ENCODE peak calls at places on chromosomes 2 and 18, in four cellular contexts. One of them, this sample, is unnamed.

GRCh38 chr2:86695053-86695691 is 24.9 kb upstream of the RMND5A start:
- DNase-seq in BE2C: no peak
- DNase-seq in aorta: no peak
- DNase-seq in WERI-Rb-1: no peak
- DNase-seq in this sample: no peak

GRCh38 chr2:168375195-168375798 is 80.8 kb upstream of the CERS6 start:
- DNase-seq in aorta: no peak
- DNase-seq in WERI-Rb-1: no peak
- DNase-seq in BE2C: no peak
- DNase-seq in this sample: no peak

GRCh38 chr18:1438458-1438910 is 533.8 kb downstream of the ADCYAP1 start:
- DNase-seq in aorta: no peak
- DNase-seq in BE2C: no peak
- DNase-seq in WERI-Rb-1: no peak
- DNase-seq in this sample: no peak

GRCh38 chr18:56161604-56162003 is 476.8 kb downstream of the TXNL1 start:
- DNase-seq in aorta: no peak
- DNase-seq in WERI-Rb-1: no peak
- DNase-seq in BE2C: no peak
- DNase-seq in this sample: no peak

GRCh38 chr2:1781291-1782080 is 37.2 kb upstream of the PXDN start:
- DNase-seq in WERI-Rb-1: no peak
- DNase-seq in aorta: no peak
- DNase-seq in BE2C: no peak
- DNase-seq in this sample: no peak

GRCh38 chr2:172701250-172701649 is 34.4 kb upstream of the RAPGEF4 start:
- DNase-seq in WERI-Rb-1: no peak
- DNase-seq in BE2C: no peak
- DNase-seq in aorta: no peak
- DNase-seq in this sample: no peak

GRCh38 chr18:31497711-31498449 is at the start of gene DSG2:
- DNase-seq in BE2C: peak; percentile 8
- DNase-seq in WERI-Rb-1: peak; percentile 71
- DNase-seq in aorta: no peak
- DNase-seq in this sample: peak; percentile 94

GRCh38 chr2:21535826-21536225 is 412.1 kb downstream of the TDRD15 start:
- DNase-seq in aorta: no peak
- DNase-seq in WERI-Rb-1: no peak
- DNase-seq in BE2C: no peak
- DNase-seq in this sample: no peak

GRCh38 chr2:209984291-209984690 is 18.1 kb upstream of the RPE start:
- DNase-seq in WERI-Rb-1: no peak
- DNase-seq in aorta: no peak
- DNase-seq in BE2C: no peak
- DNase-seq in this sample: no peak

GRCh38 chr18:48767090-48767670 is 183.6 kb downstream of the SMAD7 start:
- DNase-seq in WERI-Rb-1: no peak
- DNase-seq in BE2C: no peak
- DNase-seq in aorta: no peak
- DNase-seq in this sample: no peak

GRCh38 chr18:55509631-55510372 is 78.2 kb downstream of the TCF4 start:
- DNase-seq in aorta: no peak
- DNase-seq in WERI-Rb-1: no peak
- DNase-seq in BE2C: no peak
- DNase-seq in this sample: no peak

GRCh38 chr2:241994086-241994485 is 124.6 kb downstream of the RTP5 start:
- DNase-seq in aorta: no peak
- DNase-seq in BE2C: no peak
- DNase-seq in WERI-Rb-1: peak; percentile 2
- DNase-seq in this sample: no peak

GRCh38 chr2:11281221-11281620 is 63.2 kb downstream of the ROCK2 start:
- DNase-seq in BE2C: no peak
- DNase-seq in WERI-Rb-1: no peak
- DNase-seq in aorta: no peak
- DNase-seq in this sample: no peak

GRCh38 chr2:65121-65520 is 18.8 kb upstream of the FAM110C start:
- DNase-seq in BE2C: no peak
- DNase-seq in aorta: no peak
- DNase-seq in WERI-Rb-1: no peak
- DNase-seq in this sample: peak; percentile 56

GRCh38 chr2:96687266-96687665 is 44.7 kb downstream of the FER1L5 start:
- DNase-seq in aorta: no peak
- DNase-seq in WERI-Rb-1: no peak
- DNase-seq in BE2C: no peak
- DNase-seq in this sample: no peak

GRCh38 chr2:122955761-122956160 is 1069.3 kb upstream of the CNTNAP5 start:
- DNase-seq in BE2C: no peak
- DNase-seq in WERI-Rb-1: no peak
- DNase-seq in aorta: no peak
- DNase-seq in this sample: no peak
- H3K4me3 ChIP-seq in BE2C: no peak overlapping the region
- H3K4me3 ChIP-seq in WERI-Rb-1: no peak overlapping the region
- H3K4me3 ChIP-seq in aorta: no peak overlapping the region
- H3K4me3 ChIP-seq in this sample: no peak overlapping the region

DNA sequence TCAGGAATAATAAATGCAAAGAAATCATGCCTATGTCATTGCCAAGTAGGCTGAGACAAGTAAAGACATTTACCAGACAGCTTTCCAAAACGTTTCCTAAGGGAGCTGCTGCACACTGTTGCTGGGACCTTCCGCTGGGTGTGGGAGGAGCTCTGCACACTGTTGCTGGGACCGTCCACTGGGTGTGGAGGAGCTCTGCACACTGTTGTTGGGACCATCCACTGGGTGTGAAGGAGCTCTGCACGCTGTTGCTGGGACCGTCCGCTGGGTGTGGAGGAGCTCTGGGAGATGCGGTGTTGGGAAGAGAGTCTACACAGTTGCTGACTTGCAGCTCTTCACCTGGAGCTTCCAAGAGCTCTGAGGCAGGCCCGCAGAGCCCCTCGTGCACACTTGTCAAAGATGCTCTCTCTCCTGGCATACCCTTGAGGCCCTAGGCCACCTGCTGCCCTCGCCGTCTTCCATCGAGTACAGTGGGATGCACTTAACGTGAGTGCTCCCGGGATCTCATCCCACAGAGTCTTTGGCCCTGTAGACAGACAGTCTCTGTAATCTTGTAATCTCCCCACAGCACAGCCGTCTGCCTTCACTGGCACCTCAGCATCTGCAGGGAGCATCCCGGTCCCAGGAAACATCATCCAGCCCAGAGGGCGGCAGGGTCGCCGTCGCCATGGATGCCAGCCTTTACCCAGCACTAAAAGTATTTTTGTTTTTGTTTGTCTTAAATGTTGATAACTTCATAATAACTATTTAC is 51.4 kb downstream of the TRAPPC12 start:
- DNase-seq in aorta: no peak
- DNase-seq in BE2C: no peak
- DNase-seq in WERI-Rb-1: peak; percentile 94
- DNase-seq in this sample: no peak
- H3K36me3 ChIP-seq in aorta: peaks cover 6% of the 10 kb centered on the region
- H3K36me3 ChIP-seq in BE2C: peaks cover 19% of the 10 kb centered on the region
- H3K36me3 ChIP-seq in WERI-Rb-1: peaks cover 15% of the 10 kb centered on the region
- H3K36me3 ChIP-seq in this sample: peaks cover 4% of the 10 kb centered on the region

DNA sequence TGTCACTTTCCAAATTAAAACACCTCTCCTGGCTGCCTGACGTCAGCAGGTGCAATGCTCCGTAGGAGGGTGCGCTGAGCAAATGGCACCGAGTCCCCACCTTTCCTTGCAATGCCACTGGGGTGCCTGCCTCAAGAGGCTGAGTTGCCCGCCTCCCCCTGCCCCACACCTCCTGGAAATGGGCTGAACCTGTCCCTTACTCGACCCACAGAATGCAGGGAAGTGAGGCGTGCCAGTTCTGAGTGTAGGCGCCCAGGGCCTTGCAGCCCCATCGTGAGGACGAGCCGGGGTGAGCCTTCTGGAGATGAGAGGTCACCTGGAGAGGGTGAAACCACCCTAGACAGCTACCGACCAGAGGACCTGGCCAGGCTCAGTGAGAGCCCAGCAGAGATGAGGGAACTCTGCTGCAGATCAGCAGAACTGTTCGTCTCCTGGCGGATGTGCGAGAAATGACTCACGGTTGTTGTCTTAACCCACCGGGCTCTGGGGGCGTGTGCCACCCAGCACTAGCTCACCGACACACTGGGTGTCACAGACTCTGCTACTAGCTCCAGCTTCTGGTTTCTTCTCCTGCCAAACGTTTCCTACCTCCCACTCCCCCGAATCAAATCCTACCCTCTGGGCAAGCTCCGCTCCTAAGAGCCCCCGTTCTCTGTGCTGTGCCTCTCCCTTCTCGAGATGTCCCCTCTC is 168.7 kb upstream of the HDAC4 start:
- DNase-seq in aorta: peak; percentile 31
- DNase-seq in WERI-Rb-1: no peak
- DNase-seq in BE2C: no peak
- DNase-seq in this sample: no peak
- H3K4me3 ChIP-seq in aorta: no peak overlapping the region
- H3K4me3 ChIP-seq in WERI-Rb-1: no peak overlapping the region
- H3K4me3 ChIP-seq in BE2C: no peak overlapping the region
- H3K4me3 ChIP-seq in this sample: no peak overlapping the region

GRCh38 chr2:43885233-43885632 is 46.5 kb downstream of the ABCG8 start:
- DNase-seq in WERI-Rb-1: no peak
- DNase-seq in BE2C: no peak
- DNase-seq in aorta: no peak
- DNase-seq in this sample: no peak

GRCh38 chr2:43887176-43887575 is 48.4 kb downstream of the ABCG8 start:
- DNase-seq in WERI-Rb-1: no peak
- DNase-seq in BE2C: no peak
- DNase-seq in aorta: no peak
- DNase-seq in this sample: no peak

GRCh38 chr2:43889416-43889815 is 50.6 kb downstream of the ABCG8 start:
- DNase-seq in WERI-Rb-1: no peak
- DNase-seq in BE2C: no peak
- DNase-seq in aorta: no peak
- DNase-seq in this sample: no peak

GRCh38 chr2:43894743-43895142 is 56.0 kb downstream of the ABCG8 start:
- DNase-seq in aorta: no peak
- DNase-seq in BE2C: no peak
- DNase-seq in WERI-Rb-1: no peak
- DNase-seq in this sample: no peak

DNA sequence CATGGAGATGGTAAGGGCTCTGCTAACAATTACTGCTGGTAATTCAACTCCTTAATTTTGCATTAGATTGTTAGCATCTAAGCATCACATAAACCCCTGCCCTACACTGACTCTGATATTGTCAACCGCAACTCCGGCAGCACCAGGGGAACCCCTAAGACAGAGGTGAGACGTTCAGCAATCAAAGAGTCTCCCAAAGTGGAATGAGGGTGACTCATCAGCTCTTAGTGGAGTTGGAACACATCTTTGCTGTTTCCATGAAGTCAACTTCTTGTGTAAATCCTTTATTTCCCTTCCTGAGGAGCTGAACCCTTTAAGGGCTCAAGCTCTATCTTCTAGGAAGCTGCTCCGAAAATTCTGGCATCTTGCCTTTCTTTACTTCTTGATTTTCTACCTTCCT is 52.1 kb downstream of the ABCG8 start:
- DNase-seq in aorta: no peak
- DNase-seq in BE2C: no peak
- DNase-seq in WERI-Rb-1: no peak
- DNase-seq in this sample: no peak
- H3K36me3 ChIP-seq in aorta: peaks cover 10% of the 10 kb centered on the region
- H3K36me3 ChIP-seq in BE2C: peaks cover 93% of the 10 kb centered on the region
- H3K36me3 ChIP-seq in WERI-Rb-1: peaks cover 92% of the 10 kb centered on the region
- H3K36me3 ChIP-seq in this sample: peaks cover 40% of the 10 kb centered on the region

DNA sequence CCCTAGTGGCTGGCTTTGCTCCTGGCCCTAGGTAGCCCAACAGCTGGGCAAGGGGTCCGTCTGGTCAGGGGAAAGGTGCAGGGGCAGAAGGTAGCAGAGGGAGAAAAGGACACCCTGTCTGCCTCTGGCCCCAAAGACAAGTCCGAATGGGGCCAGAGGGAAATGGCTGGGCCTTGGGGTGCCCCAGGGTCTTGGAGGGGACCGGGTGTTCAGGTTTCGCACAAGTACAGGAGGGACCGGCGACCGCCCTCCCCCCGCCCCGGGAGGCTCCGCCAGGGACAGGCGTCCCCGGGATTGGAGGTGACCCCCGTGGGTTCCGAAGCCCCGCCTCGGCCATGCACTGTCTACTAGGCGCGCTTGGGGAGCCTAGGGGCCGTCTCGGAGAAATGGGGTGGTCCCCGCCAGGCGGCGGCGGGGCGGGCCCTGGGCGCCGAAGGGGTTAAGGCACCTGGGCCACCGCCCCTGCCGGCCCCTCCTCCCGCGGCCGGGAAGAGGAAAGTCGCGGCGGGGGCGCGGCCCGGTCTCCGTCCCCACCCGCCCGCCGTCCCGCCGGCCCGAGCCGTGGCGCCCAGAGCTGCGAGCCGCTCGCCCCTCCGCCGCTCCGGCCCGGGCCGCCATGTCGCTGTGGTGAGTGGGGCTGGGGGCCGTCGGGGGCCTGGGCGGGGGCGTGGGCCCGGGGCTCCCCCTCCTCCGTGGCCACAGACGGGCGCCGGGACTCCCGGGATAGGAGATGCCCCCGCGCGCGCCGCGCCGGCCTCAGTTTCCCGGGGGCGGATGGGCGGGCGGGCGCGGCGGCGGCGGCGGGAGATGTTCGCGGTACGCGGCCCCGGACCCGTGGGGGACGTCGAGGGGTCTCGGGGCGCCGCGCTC is at the start of gene B3GNT7:
- DNase-seq in WERI-Rb-1: no peak
- DNase-seq in BE2C: no peak
- DNase-seq in aorta: no peak
- DNase-seq in this sample: peak; percentile 97
- H3K4me3 ChIP-seq in WERI-Rb-1: no peak within 1 kb of the TSS
- H3K4me3 ChIP-seq in BE2C: no peak within 1 kb of the TSS
- H3K4me3 ChIP-seq in aorta: peak within 1 kb of the TSS; percentile 36
- H3K4me3 ChIP-seq in this sample: peak within 1 kb of the TSS; percentile 73

DNA sequence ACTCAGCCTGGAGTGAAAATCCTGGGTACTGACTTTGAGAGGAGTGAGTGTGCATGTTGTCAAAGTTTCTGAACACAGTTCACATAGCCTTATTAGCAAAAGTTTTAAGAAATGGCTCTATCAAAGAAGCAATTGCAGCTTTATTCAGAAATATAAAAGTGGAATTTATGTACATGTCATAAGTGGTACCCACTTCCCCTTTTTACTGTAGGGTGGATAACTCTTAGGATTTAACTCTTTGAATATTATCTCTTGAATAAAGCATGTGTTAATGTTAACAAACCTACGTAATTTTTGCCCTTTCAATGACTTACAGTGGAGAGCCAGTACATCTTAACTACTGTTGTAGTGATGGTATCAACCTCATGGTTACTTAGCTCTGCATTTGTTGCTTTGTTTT is 8.7 kb downstream of the NABP1 start:
- DNase-seq in BE2C: no peak
- DNase-seq in aorta: no peak
- DNase-seq in WERI-Rb-1: no peak
- DNase-seq in this sample: no peak
- H3K36me3 ChIP-seq in BE2C: no peaks in the 10 kb centered on the region
- H3K36me3 ChIP-seq in aorta: peaks cover 2% of the 10 kb centered on the region
- H3K36me3 ChIP-seq in WERI-Rb-1: peaks cover 9% of the 10 kb centered on the region
- H3K36me3 ChIP-seq in this sample: peaks cover 2% of the 10 kb centered on the region

DNA sequence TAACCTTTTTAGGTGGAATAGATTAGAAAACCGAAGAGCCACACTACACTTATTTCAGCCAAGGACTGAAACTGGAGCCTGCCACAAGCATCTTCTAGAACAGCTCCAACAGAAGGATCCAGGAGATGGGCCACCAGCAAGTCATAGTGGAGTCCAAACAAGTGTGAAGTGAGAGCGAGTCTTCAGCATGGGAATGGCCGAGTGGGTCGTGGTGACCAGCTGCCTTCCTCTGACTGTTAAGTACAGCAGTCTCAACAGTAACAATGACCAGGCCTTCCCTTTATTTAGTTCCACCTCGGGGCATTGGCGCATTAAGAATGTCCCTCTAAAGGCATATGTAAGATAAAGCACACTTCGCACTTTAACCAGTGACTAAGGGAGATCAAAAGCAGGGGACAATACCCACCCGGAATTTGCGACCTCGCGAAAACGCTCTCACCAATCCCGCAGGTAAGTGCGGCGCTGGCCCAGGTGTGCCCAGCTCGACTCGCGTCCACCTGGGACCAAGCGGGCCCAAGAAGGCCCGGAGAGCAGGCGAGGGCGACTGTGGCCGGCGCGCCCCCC is 1.1 kb downstream of the L3MBTL4 start:
- DNase-seq in WERI-Rb-1: no peak
- DNase-seq in aorta: no peak
- DNase-seq in BE2C: no peak
- DNase-seq in this sample: peak; percentile 29
- H3K4me3 ChIP-seq in WERI-Rb-1: no peak overlapping the region
- H3K4me3 ChIP-seq in aorta: no peak overlapping the region
- H3K4me3 ChIP-seq in BE2C: no peak overlapping the region
- H3K4me3 ChIP-seq in this sample: peak overlapping the region; percentile 77

This sample was measured in H7.